ENCODE peak calls at places on chromosomes 7 and 10, in seven cellular contexts. D, M, R, U, N, E and Y are unnamed samples. For H3K4me1, the result is how much of the 10 kb centered on the place peaks cover.

GRCh38 chr10:88781206-88781605 is 21.3 kb upstream of the LIPM start:
- DNase-seq in D (no peak), M (no peak), R (no peak), U (no peak), N (no peak), E (no peak), Y (no peak)

GRCh38 chr7:40608321-40609075 is 473.7 kb downstream of the SUGCT start:
- DNase-seq in D (no peak), M (no peak), R (no peak), U (peak), N (no peak), E (no peak), Y (no peak)

GRCh38 chr7:29620531-29620930 is 56.9 kb downstream of the PRR15 start:
- DNase-seq in D (no peak), M (no peak), R (no peak), U (no peak), N (no peak), E (no peak), Y (no peak)

GRCh38 chr7:66627151-66627681 is 1.5 kb upstream of the KCTD7 start:
- DNase-seq in D (no peak), M (no peak), R (no peak), U (peak), N (no peak), E (no peak), Y (no peak)

GRCh38 chr7:98354511-98355249 is 46.2 kb downstream of the BAIAP2L1 start:
- DNase-seq in D (peak), M (peak), R (no peak), U (no peak), N (no peak), E (peak), Y (peak)

GRCh38 chr10:131204406-131205152 is 106.9 kb downstream of the TCERG1L start:
- DNase-seq in D (no peak), M (no peak), R (no peak), U (no peak), N (no peak), E (no peak), Y (no peak)

GRCh38 chr10:98295401-98295811 is 27.4 kb upstream of the LOXL4 start:
- DNase-seq in D (no peak), M (no peak), R (no peak), U (no peak), N (peak), E (no peak), Y (no peak)

GRCh38 chr7:115135111-115135510 is 213.2 kb downstream of the MDFIC start:
- DNase-seq in D (no peak), M (no peak), R (no peak), U (no peak), N (no peak), E (no peak), Y (peak)

GRCh38 chr7:133683182-133683454 is 430.2 kb downstream of the EXOC4 start:
- DNase-seq in D (no peak), M (no peak), R (no peak), U (no peak), N (no peak), E (no peak), Y (no peak)

GRCh38 chr10:25522946-25523608 is 348.3 kb downstream of the GPR158 start:
- DNase-seq in D (no peak), M (peak), R (peak), U (peak), N (no peak), E (no peak), Y (peak)

GRCh38 chr7:69123003-69123402 is 475.3 kb upstream of the AUTS2 start:
- DNase-seq in D (no peak), M (no peak), R (no peak), U (no peak), N (no peak), E (no peak), Y (no peak)

GRCh38 chr7:107494910-107495309 is 25.1 kb downstream of the GPR22 start:
- DNase-seq in D (no peak), M (no peak), R (no peak), U (no peak), N (no peak), E (no peak), Y (no peak)

GRCh38 chr10:21702633-21703111 is 168.6 kb downstream of the MLLT10 start:
- DNase-seq in D (no peak), M (no peak), R (no peak), U (no peak), N (peak), E (no peak), Y (no peak)

GRCh38 chr10:50421026-50421719 is 169.9 kb upstream of the ASAH2 start:
- DNase-seq in D (peak), M (no peak), R (peak), U (peak), N (peak), E (no peak), Y (peak)

GRCh38 chr10:127925471-127926207 is 18.7 kb downstream of the PTPRE start:
- DNase-seq in D (no peak), M (no peak), R (no peak), U (no peak), N (no peak), E (no peak), Y (peak)

GRCh38 chr10:81831060-81831459 is 43.9 kb upstream of the NRG3 start:
- DNase-seq in D (no peak), M (no peak), R (no peak), U (no peak), N (no peak), E (no peak), Y (no peak)

GRCh38 chr10:52539463-52539862 is 225.4 kb downstream of the DKK1 start:
- DNase-seq in D (no peak), M (no peak), R (no peak), U (no peak), N (no peak), E (peak), Y (peak)

GRCh38 chr7:83663131-83663530 is 14.2 kb upstream of the SEMA3E start:
- DNase-seq in D (no peak), M (no peak), R (no peak), U (no peak), N (no peak), E (no peak), Y (no peak)

GRCh38 chr10:131199646-131200045 is 111.9 kb downstream of the TCERG1L start:
- DNase-seq in D (no peak), M (no peak), R (no peak), U (no peak), N (no peak), E (no peak), Y (no peak)

GRCh38 chr7:119415682-119416081 is 857.3 kb upstream of the KCND2 start:
- DNase-seq in D (no peak), M (no peak), R (no peak), U (no peak), N (no peak), E (no peak), Y (no peak)

GRCh38 chr7:768881-769504 is 41.9 kb upstream of the PRKAR1B start:
- DNase-seq in D (no peak), M (peak), R (peak), U (peak), N (no peak), E (no peak), Y (no peak)

GRCh38 chr7:82530361-82530760 is 86.8 kb upstream of the CACNA2D1 start:
- DNase-seq in D (no peak), M (no peak), R (no peak), U (no peak), N (no peak), E (no peak), Y (no peak)

GRCh38 chr7:6164010-6164409 is 108.4 kb downstream of the CYTH3 start:
- DNase-seq in D (no peak), M (no peak), R (no peak), U (no peak), N (no peak), E (no peak), Y (no peak)

GRCh38 chr10:98404571-98405396 is 10.2 kb downstream of the PYROXD2 start:
- DNase-seq in D (no peak), M (no peak), R (no peak), U (no peak), N (no peak), E (no peak), Y (no peak)

GRCh38 chr7:98470131-98470985 is 69.5 kb upstream of the BAIAP2L1 start:
- DNase-seq in D (no peak), M (peak), R (peak), U (peak), N (no peak), E (no peak), Y (no peak)

GRCh38 chr7:157267956-157268355 is 68.8 kb upstream of the DNAJB6 start:
- DNase-seq in D (no peak), M (no peak), R (no peak), U (no peak), N (no peak), E (no peak), Y (no peak)

GRCh38 chr7:124840435-124840834 is 74.8 kb upstream of the GPR37 start:
- DNase-seq in D (peak), M (no peak), R (peak), U (peak), N (no peak), E (no peak), Y (peak)

GRCh38 chr7:131076711-131077170 is 250.9 kb upstream of the MKLN1 start:
- DNase-seq in D (peak), M (no peak), R (no peak), U (no peak), N (no peak), E (no peak), Y (no peak)

GRCh38 chr10:66180651-66181318 is 745.1 kb upstream of the LRRTM3 start:
- DNase-seq in D (peak), M (no peak), R (peak), U (peak), N (peak), E (peak), Y (peak)

GRCh38 chr10:74186678-74187077 is 35.7 kb downstream of the ADK start:
- DNase-seq in D (no peak), M (no peak), R (no peak), U (no peak), N (no peak), E (no peak), Y (no peak)

GRCh38 chr7:15104411-15105092 is 202.0 kb upstream of the DGKB start:
- DNase-seq in D (no peak), M (no peak), R (no peak), U (peak), N (no peak), E (no peak), Y (no peak)

GRCh38 chr7:19464751-19465150 is 244.1 kb downstream of the POLR1F start:
- DNase-seq in D (no peak), M (no peak), R (no peak), U (no peak), N (no peak), E (no peak), Y (no peak)

GRCh38 chr7:19464241-19464640 is 244.6 kb downstream of the POLR1F start:
- DNase-seq in D (no peak), M (no peak), R (no peak), U (no peak), N (no peak), E (no peak), Y (no peak)

DNA sequence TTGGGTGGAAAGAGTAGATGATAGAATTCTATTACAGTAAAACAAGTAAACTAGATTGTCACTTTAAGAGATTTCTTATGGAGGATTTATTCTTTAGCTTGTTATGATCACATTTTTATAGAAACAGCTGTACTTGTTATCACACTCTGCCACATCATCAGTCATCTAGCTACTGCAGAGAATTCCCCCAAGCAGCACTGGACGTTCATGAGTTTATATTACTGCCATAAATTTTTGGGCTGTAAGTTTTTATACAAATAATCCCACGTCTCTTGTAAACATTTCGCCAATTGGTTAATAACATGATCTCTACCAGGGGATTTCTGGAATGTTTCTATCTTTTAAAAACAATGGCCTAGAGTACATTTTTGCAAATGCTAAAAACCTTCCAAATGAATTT is 238.8 kb downstream of the POLR1F start:
- DNase-seq in D (no peak), M (no peak), R (no peak), U (no peak), N (no peak), E (no peak), Y (no peak)
- H2AFZ ChIP-seq in D (no peak), M (no peak), R (no peak), U (no peak), N (no peak), E (no peak), Y (no peak)

GRCh38 chr10:17768506-17768905 is 16.5 kb downstream of the TMEM236 start:
- DNase-seq in D (no peak), M (no peak), R (no peak), U (no peak), N (no peak), E (no peak), Y (no peak)
- H3K4me1 ChIP-seq in D (under half), M (under half), R (under half), U (under half), N (under half), E (under half), Y (under half)

DNA sequence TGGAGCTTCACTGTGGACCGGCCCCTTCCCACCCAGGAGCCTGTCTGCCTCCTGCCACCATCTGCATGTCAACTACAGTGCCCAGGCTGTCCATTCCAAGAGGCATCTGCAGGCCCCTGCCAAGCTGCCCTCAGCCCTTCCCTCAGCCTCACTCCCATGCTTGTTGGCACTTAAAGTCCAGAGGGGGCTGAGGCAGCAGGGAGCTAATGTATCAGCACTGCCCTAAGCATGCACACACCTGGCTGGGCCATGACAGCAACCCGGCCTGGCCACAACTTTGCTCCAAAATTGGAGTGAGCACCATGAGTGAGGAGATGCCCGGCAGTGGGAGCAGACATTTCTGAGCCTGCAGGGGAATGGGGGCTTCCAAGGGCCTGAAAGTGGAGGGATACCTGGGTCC is 417.5 kb upstream of the GRM3 start:
- DNase-seq in D (no peak), M (no peak), R (no peak), U (no peak), N (no peak), E (no peak), Y (no peak)
- TF ChIP-seq POLR2AphosphoS5 in D (no peak), M (no peak), R (no peak), U (no peak), N (no peak), E (no peak), Y (no peak)

GRCh38 chr10:29879862-29880261 is 179.5 kb downstream of the JCAD start:
- DNase-seq in D (no peak), M (no peak), R (no peak), U (no peak), N (no peak), E (no peak), Y (no peak)

GRCh38 chr10:29878492-29878891 is 180.9 kb downstream of the JCAD start:
- DNase-seq in D (no peak), M (no peak), R (no peak), U (no peak), N (no peak), E (no peak), Y (no peak)

GRCh38 chr10:29880856-29881255 is 178.5 kb downstream of the JCAD start:
- DNase-seq in D (no peak), M (no peak), R (no peak), U (no peak), N (no peak), E (no peak), Y (no peak)

GRCh38 chr10:29876008-29876555 is 183.3 kb downstream of the JCAD start:
- DNase-seq in D (no peak), M (no peak), R (no peak), U (no peak), N (no peak), E (no peak), Y (no peak)

GRCh38 chr10:29877798-29878491 is 181.4 kb downstream of the JCAD start:
- DNase-seq in D (no peak), M (no peak), R (no peak), U (no peak), N (no peak), E (no peak), Y (peak)
- H2AFZ ChIP-seq in D (no peak), M (no peak), R (no peak), U (no peak), N (no peak), E (no peak), Y (peak)

GRCh38 chr10:32950457-32951109 is 7.4 kb downstream of the ITGB1 start:
- DNase-seq in D (no peak), M (no peak), R (no peak), U (no peak), N (no peak), E (no peak), Y (peak)
- H3K4me1 ChIP-seq in D (half or more), M (under half), R (half or more), U (under half), N (under half), E (half or more), Y (half or more)

DNA sequence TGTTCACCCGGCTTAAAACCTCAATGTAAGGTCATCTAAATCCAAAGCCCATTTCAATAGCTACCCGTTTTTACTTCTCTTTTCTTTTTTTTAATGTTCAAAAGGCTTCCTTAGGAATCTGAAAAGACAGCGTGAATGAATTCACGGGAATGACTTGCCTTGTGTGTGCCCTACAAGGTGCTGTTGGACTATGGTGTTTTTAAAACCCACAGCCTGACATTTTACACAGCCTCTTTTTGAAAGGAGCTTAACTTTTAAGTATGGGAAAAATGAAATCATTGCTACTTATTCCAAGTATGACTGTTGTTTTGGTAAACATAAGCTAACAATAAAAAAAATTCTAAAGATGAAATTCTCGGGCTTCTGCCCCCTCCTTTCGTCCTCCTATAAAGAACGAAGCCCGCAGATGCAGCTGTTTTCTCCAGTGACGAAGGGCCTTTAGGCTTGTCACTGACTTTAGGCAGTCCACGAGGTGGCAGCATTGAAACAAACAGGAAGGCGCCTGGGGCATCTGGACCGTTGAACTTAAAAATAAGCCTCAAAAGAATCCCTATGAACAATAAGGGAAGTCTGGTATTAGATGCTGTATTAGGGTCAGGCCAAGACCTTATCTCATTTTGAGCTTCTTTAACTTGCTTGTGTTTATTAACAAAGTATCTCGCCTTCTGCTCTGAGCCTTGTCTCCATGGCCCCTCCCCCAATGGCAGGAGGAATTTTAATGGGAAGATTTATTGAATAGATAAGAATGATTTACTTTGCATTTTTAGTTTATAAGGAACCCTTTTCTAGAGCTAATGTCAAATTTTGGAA is 141.2 kb downstream of the NRP1 start:
- DNase-seq in D (peak), M (peak), R (peak), U (peak), N (no peak), E (peak), Y (peak)
- TF ChIP-seq POLR2AphosphoS5 in D (no peak), M (no peak), R (no peak), U (no peak), N (no peak), E (no peak), Y (no peak)

GRCh38 chr10:121681171-121681752 is 83.0 kb upstream of the FGFR2 start:
- DNase-seq in D (no peak), M (no peak), R (no peak), U (no peak), N (no peak), E (no peak), Y (no peak)
- H2AFZ ChIP-seq in D (no peak), M (peak), R (peak), U (no peak), N (no peak), E (no peak), Y (no peak)

GRCh38 chr10:71691405-71691804 is 28.2 kb downstream of the C10orf105 start:
- DNase-seq in D (no peak), M (no peak), R (no peak), U (no peak), N (no peak), E (no peak), Y (no peak)

GRCh38 chr10:71692598-71693307 is 26.8 kb downstream of the C10orf105 start:
- DNase-seq in D (no peak), M (no peak), R (no peak), U (no peak), N (no peak), E (no peak), Y (no peak)

GRCh38 chr10:71694567-71694968 is 25.0 kb downstream of the C10orf105 start:
- DNase-seq in D (no peak), M (no peak), R (no peak), U (no peak), N (peak), E (no peak), Y (peak)

GRCh38 chr10:71694039-71694471 is 25.5 kb downstream of the C10orf105 start:
- DNase-seq in D (no peak), M (no peak), R (no peak), U (no peak), N (peak), E (no peak), Y (no peak)

DNA sequence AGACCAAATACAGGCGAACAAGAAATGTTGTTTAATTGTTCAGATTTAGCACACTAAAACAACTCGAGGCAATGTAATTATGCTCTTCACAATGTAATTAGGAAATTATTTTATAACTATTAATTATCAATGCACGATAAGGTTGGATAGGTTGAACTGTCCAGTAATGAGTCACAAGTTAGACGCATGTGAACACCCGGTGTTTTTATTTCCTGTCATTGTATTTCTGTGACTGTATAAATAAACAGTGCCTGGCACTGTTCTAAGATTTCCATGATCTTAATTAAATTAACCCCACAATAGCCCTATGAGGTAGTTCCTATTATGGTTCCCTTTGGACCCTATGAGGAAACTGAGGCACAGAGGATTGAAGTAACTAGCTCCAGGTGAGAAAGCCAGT is 26.2 kb downstream of the C10orf105 start:
- DNase-seq in D (no peak), M (no peak), R (no peak), U (no peak), N (no peak), E (no peak), Y (peak)
- H3K4me1 ChIP-seq in D (under half), M (under half), R (under half), U (under half), N (half or more), E (under half), Y (under half)